ENCODE peak calls at places on chromosomes 6 and 20, in five cellular contexts. One of them, this sample, is unnamed.

GRCh38 chr20:59299961-59300340 is 460 bp upstream of the EDN3 start:
- DNase-seq in lung: no peak
- DNase-seq in heart left ventricle: no peak
- DNase-seq in ovary: no peak
- DNase-seq in mammary epithelial cell: peak; percentile 1
- DNase-seq in this sample: no peak

GRCh38 chr20:34350095-34350494 is 13.0 kb upstream of the ITCH start:
- DNase-seq in lung: no peak
- DNase-seq in heart left ventricle: no peak
- DNase-seq in ovary: no peak
- DNase-seq in mammary epithelial cell: no peak
- DNase-seq in this sample: no peak

GRCh38 chr6:131877999-131878789 is 70.4 kb downstream of the ENPP1 start:
- DNase-seq in lung: no peak
- DNase-seq in heart left ventricle: no peak
- DNase-seq in ovary: no peak
- DNase-seq in mammary epithelial cell: no peak
- DNase-seq in this sample: peak; percentile 44

GRCh38 chr6:85866758-85867401 is 224.2 kb upstream of the SYNCRIP start:
- DNase-seq in lung: no peak
- DNase-seq in heart left ventricle: no peak
- DNase-seq in ovary: peak; percentile 30
- DNase-seq in mammary epithelial cell: no peak
- DNase-seq in this sample: no peak

GRCh38 chr6:30322527-30323501 is 3.9 kb upstream of the TRIM39 start:
- DNase-seq in lung: no peak
- DNase-seq in heart left ventricle: no peak
- DNase-seq in ovary: no peak
- DNase-seq in mammary epithelial cell: no peak
- DNase-seq in this sample: peak; percentile 46

GRCh38 chr6:139981066-139981624 is 606.7 kb upstream of the CITED2 start:
- DNase-seq in lung: no peak
- DNase-seq in heart left ventricle: no peak
- DNase-seq in ovary: no peak
- DNase-seq in mammary epithelial cell: no peak
- DNase-seq in this sample: no peak

GRCh38 chr6:166620478-166621113 is 6.5 kb downstream of the RPS6KA2 start:
- DNase-seq in lung: no peak
- DNase-seq in heart left ventricle: no peak
- DNase-seq in ovary: no peak
- DNase-seq in mammary epithelial cell: no peak
- DNase-seq in this sample: no peak

GRCh38 chr6:74166849-74167248 is 470.8 kb downstream of the CD109 start:
- DNase-seq in lung: no peak
- DNase-seq in heart left ventricle: no peak
- DNase-seq in ovary: no peak
- DNase-seq in mammary epithelial cell: peak; percentile 28
- DNase-seq in this sample: no peak

GRCh38 chr6:111663692-111664564 is 58.2 kb upstream of the TRAF3IP2 start:
- DNase-seq in lung: no peak
- DNase-seq in heart left ventricle: peak; percentile 78
- DNase-seq in ovary: peak; percentile 50
- DNase-seq in mammary epithelial cell: no peak
- DNase-seq in this sample: peak; percentile 79

GRCh38 chr6:27106382-27106781 is 141.1 kb upstream of the PRSS16 start:
- DNase-seq in lung: no peak
- DNase-seq in heart left ventricle: no peak
- DNase-seq in ovary: no peak
- DNase-seq in mammary epithelial cell: no peak
- DNase-seq in this sample: no peak
- H3K27me3 ChIP-seq in lung: no peaks in the 10 kb centered on the region
- H3K27me3 ChIP-seq in heart left ventricle: no peaks in the 10 kb centered on the region
- H3K27me3 ChIP-seq in ovary: no peaks in the 10 kb centered on the region
- H3K27me3 ChIP-seq in mammary epithelial cell: no peaks in the 10 kb centered on the region
- H3K27me3 ChIP-seq in this sample: no peaks in the 10 kb centered on the region

GRCh38 chr20:44364780-44365179 is 9.3 kb downstream of the HNF4A start:
- DNase-seq in lung: no peak
- DNase-seq in heart left ventricle: no peak
- DNase-seq in ovary: no peak
- DNase-seq in mammary epithelial cell: no peak
- DNase-seq in this sample: no peak

GRCh38 chr20:44370639-44371218 is 15.2 kb downstream of the HNF4A start:
- DNase-seq in lung: no peak
- DNase-seq in heart left ventricle: no peak
- DNase-seq in ovary: no peak
- DNase-seq in mammary epithelial cell: no peak
- DNase-seq in this sample: peak; percentile 18
- H3K27ac ChIP-seq in lung: no peak overlapping the region
- H3K27ac ChIP-seq in heart left ventricle: no peak overlapping the region
- H3K27ac ChIP-seq in ovary: no peak overlapping the region
- H3K27ac ChIP-seq in mammary epithelial cell: no peak overlapping the region
- H3K27ac ChIP-seq in this sample: peak overlapping the region; percentile 81

GRCh38 chr6:43976706-43977403 is 150.4 kb downstream of the MRPL14 start:
- DNase-seq in lung: no peak
- DNase-seq in heart left ventricle: no peak
- DNase-seq in ovary: no peak
- DNase-seq in mammary epithelial cell: no peak
- DNase-seq in this sample: no peak

GRCh38 chr6:43979525-43979924 is 147.7 kb downstream of the MRPL14 start:
- DNase-seq in lung: no peak
- DNase-seq in heart left ventricle: no peak
- DNase-seq in ovary: no peak
- DNase-seq in mammary epithelial cell: no peak
- DNase-seq in this sample: no peak

GRCh38 chr6:43980004-43980795 is 147.1 kb downstream of the MRPL14 start:
- DNase-seq in lung: no peak
- DNase-seq in heart left ventricle: no peak
- DNase-seq in ovary: no peak
- DNase-seq in mammary epithelial cell: no peak
- DNase-seq in this sample: no peak

GRCh38 chr6:43978473-43979360 is 148.5 kb downstream of the MRPL14 start:
- DNase-seq in lung: no peak
- DNase-seq in heart left ventricle: no peak
- DNase-seq in ovary: no peak
- DNase-seq in mammary epithelial cell: no peak
- DNase-seq in this sample: peak; percentile 35

GRCh38 chr6:43977404-43978111 is 149.7 kb downstream of the MRPL14 start:
- DNase-seq in lung: no peak
- DNase-seq in heart left ventricle: no peak
- DNase-seq in ovary: no peak
- DNase-seq in mammary epithelial cell: no peak
- DNase-seq in this sample: no peak
- TF ChIP-seq CTCF in lung: no peak
- TF ChIP-seq CTCF in heart left ventricle: no peak
- TF ChIP-seq CTCF in ovary: no peak
- TF ChIP-seq CTCF in mammary epithelial cell: no peak
- TF ChIP-seq CTCF in this sample: peak; percentile 22

GRCh38 chr6:168347615-168348014 is 28.0 kb upstream of the DACT2 start:
- DNase-seq in lung: no peak
- DNase-seq in heart left ventricle: no peak
- DNase-seq in ovary: no peak
- DNase-seq in mammary epithelial cell: no peak
- DNase-seq in this sample: no peak
- H3K27me3 ChIP-seq in lung: no peaks in the 10 kb centered on the region
- H3K27me3 ChIP-seq in heart left ventricle: peaks cover 9% of the 10 kb centered on the region
- H3K27me3 ChIP-seq in ovary: no peaks in the 10 kb centered on the region
- H3K27me3 ChIP-seq in mammary epithelial cell: no peaks in the 10 kb centered on the region
- H3K27me3 ChIP-seq in this sample: no peaks in the 10 kb centered on the region

DNA sequence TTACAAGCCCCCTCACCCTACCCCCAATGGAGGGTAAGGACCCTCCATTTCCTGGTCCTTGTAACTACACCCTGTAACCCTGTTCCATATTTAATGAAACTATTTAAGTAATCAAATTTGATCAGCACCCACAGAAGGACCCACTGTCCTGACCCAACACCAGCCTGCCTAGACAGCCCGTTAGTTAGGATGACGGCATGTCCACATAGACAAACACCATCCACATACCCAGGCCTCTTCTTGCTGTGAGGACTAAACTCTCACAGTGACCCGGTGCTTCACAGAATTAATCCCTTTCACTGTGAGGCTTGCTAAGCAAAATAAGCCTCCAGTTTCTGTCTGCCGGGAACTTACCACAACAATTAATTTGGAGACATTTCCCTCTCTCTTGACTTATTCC is 32.8 kb upstream of the FOXQ1 start:
- DNase-seq in lung: no peak
- DNase-seq in heart left ventricle: no peak
- DNase-seq in ovary: no peak
- DNase-seq in mammary epithelial cell: no peak
- DNase-seq in this sample: no peak
- H3K27ac ChIP-seq in lung: no peak overlapping the region
- H3K27ac ChIP-seq in heart left ventricle: no peak overlapping the region
- H3K27ac ChIP-seq in ovary: no peak overlapping the region
- H3K27ac ChIP-seq in mammary epithelial cell: no peak overlapping the region
- H3K27ac ChIP-seq in this sample: no peak overlapping the region

GRCh38 chr6:5395719-5396118 is 134.4 kb downstream of the FARS2 start:
- DNase-seq in lung: no peak
- DNase-seq in heart left ventricle: no peak
- DNase-seq in ovary: no peak
- DNase-seq in mammary epithelial cell: no peak
- DNase-seq in this sample: no peak
- TF ChIP-seq CTCF in lung: no peak
- TF ChIP-seq CTCF in heart left ventricle: no peak
- TF ChIP-seq CTCF in ovary: no peak
- TF ChIP-seq CTCF in mammary epithelial cell: no peak
- TF ChIP-seq CTCF in this sample: peak; percentile 4